ENCODE peak calls at places on chromosomes 2 and 18, in eight cellular contexts. P, B, X, D, S, F, O and J are unnamed samples.

GRCh38 chr18:77658309-77658681 is 408.6 kb downstream of the GALR1 start:
- DNase-seq in B (no peak), S (no peak), O (no peak), X (no peak), P (no peak), F (no peak), D (no peak), J (no peak)

GRCh38 chr18:74288730-74289129 is 3.0 kb downstream of the CYB5A start:
- DNase-seq in B (no peak), F (no peak), P (no peak), S (no peak), D (no peak), X (no peak), O (no peak), J (peak)

GRCh38 chr2:88016948-88017779 is 817 bp upstream of the RNU2-63P start:
- DNase-seq in X (peak), B (no peak), S (no peak), O (no peak), F (no peak), P (no peak), D (peak), J (peak)

GRCh38 chr2:127588241-127588640 is 52.8 kb downstream of the MYO7B start:
- DNase-seq in X (no peak), S (no peak), F (no peak), D (no peak), B (no peak), P (no peak), O (no peak), J (no peak)

GRCh38 chr2:10497797-10498251 is 49.7 kb upstream of the ODC1 start:
- DNase-seq in F (peak), D (peak), O (no peak), B (peak), S (peak), P (no peak), X (peak), J (peak)

GRCh38 chr18:22020127-22020866 is 149.1 kb upstream of the GATA6 start:
- DNase-seq in X (peak), O (no peak), D (no peak), P (no peak), F (no peak), B (no peak), S (no peak), J (no peak)

GRCh38 chr18:37604032-37604431 is 38.4 kb upstream of the CELF4 start:
- DNase-seq in O (no peak), F (no peak), X (no peak), S (no peak), B (no peak), P (no peak), D (no peak), J (no peak)

GRCh38 chr2:28716265-28716865 is 35.3 kb upstream of the PPP1CB start:
- DNase-seq in F (peak), P (peak), O (peak), D (peak), S (peak), X (peak), B (peak), J (peak)

GRCh38 chr2:240604291-240604938 is 17.9 kb downstream of the CAPN10 start:
- DNase-seq in F (peak), B (peak), D (peak), O (peak), P (peak), S (peak), X (peak), J (peak)

GRCh38 chr2:128392207-128392606 is 73.5 kb upstream of the HS6ST1 start:
- DNase-seq in F (no peak), X (no peak), S (no peak), D (no peak), O (no peak), B (no peak), P (no peak), J (no peak)

GRCh38 chr2:129775941-129776653 is 203.4 kb upstream of the RAB6C start:
- DNase-seq in B (no peak), F (no peak), S (no peak), X (no peak), D (no peak), P (no peak), O (no peak), J (no peak)

GRCh38 chr2:186530314-186530713 is 44.3 kb downstream of the ZC3H15 start:
- DNase-seq in D (no peak), O (no peak), P (no peak), S (no peak), X (no peak), B (no peak), F (no peak), J (no peak)

DNA sequence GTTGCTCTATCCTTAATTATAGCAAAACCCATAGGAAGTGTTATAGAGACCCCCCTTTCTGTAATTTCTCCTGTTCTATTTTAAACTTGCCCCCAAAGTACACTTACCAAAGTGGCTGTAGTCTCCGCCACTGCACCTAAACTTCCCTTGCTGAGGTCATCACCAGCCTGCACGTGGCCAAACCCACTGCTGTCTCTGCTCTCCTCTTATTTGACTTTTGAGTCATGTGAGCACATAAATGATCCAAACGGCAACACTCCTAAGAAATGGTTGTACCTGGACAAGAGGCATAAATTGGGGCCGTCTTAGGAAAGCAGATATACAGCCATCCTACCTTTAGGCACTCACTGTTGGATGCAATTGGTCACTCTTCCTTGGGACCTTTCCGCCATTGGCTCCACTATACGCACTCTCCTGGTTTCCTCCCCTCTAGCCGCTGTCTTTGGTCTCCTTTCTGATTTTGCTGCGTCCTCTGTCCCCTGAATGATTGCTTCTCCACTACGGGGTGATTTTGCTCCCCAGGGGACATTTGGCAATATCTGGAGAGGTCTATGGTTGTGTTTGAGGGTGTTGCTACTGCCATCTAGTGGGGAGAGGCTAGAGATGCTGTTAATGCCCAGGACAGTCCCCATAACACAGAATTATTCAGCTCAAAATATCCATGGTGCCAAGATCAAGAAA is 19.2 kb upstream of the IL36G start:
- DNase-seq in X (peak), O (no peak), B (peak), F (peak), P (no peak), D (no peak), S (peak), J (peak)
- TF ChIP-seq CTCF in X (peak), O (peak), B (peak), F (peak), P (no peak), D (peak), S (peak), J (peak)

GRCh38 chr2:201136889-201137321 is 20.9 kb downstream of the CFLAR start:
- DNase-seq in F (no peak), B (no peak), O (no peak), S (no peak), X (no peak), P (no peak), D (no peak), J (no peak)
- H3K4me3 ChIP-seq in F (no peak), B (no peak), O (no peak), S (no peak), X (no peak), P (no peak), D (no peak), J (no peak)

DNA sequence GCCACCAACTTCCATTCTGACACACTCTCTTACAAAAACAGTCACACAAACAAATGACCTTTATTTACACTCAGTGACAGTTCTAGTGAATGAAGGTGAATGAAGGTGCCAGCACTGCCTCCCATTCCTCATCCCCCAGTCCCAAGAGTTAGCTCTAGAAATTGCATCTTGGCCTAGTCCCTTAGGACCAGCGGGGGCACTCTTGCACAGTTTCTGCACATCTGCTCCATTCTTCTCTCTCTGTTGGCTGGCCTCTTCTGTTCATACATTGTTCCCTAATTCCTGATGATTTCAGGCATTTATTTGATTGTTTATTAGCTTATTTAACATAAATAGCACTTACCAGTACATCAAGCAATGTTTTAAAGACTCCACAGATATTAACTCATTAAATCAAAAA is 30.9 kb downstream of the GAREM1 start:
- DNase-seq in S (no peak), P (no peak), O (no peak), X (no peak), F (no peak), B (no peak), D (peak), J (no peak)
- TF ChIP-seq CTCF in S (peak), P (no peak), O (no peak), X (peak), F (peak), B (peak), D (peak), J (peak)

GRCh38 chr2:183037281-183037659 is 987 bp downstream of the NCKAP1 start:
- DNase-seq in F (peak), P (no peak), X (no peak), D (no peak), S (peak), O (no peak), B (peak), J (peak)

GRCh38 chr2:183035954-183036669 is 2.1 kb downstream of the NCKAP1 start:
- DNase-seq in D (no peak), O (no peak), P (no peak), F (no peak), X (no peak), S (no peak), B (no peak), J (no peak)

GRCh38 chr2:183034806-183035205 is 3.5 kb downstream of the NCKAP1 start:
- DNase-seq in O (no peak), X (no peak), D (no peak), F (peak), B (peak), S (peak), P (no peak), J (peak)

GRCh38 chr2:183033951-183034350 is 4.3 kb downstream of the NCKAP1 start:
- DNase-seq in S (no peak), O (no peak), X (no peak), P (no peak), D (no peak), B (no peak), F (no peak), J (no peak)

DNA sequence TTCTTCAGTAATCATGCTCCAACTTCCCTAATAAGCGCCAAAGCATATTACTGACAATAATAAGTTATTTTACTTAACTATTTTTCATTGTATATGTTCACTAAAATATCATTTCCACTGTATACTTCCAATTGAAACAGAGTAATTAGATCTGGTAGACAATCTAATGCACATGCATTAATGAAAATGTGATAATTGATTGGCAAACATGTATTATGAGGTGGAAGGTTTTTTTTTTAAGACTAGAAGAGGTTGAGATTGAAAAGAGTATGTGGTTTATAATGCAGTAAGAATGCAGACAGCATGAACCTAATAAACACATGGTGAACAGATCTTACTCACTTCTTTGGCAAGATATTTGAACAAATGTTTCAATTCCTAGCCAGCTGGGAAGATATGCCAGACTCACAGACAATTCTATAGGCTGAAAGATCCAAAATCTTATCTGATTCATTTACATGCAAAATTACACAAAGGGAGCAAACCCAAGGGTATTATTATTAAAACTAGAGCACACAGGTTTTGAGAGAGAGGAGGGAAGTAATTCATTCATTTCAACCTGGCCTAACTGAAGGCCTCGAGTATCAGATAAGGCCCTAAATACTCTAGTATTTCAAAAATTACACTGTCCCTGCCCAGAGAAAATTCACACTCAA is 2.8 kb downstream of the NCKAP1 start:
- DNase-seq in X (no peak), P (no peak), B (peak), S (peak), O (no peak), D (no peak), F (peak), J (peak)
- H3K4me3 ChIP-seq in X (no peak), P (peak), B (peak), S (peak), O (peak), D (no peak), F (peak), J (peak)

DNA sequence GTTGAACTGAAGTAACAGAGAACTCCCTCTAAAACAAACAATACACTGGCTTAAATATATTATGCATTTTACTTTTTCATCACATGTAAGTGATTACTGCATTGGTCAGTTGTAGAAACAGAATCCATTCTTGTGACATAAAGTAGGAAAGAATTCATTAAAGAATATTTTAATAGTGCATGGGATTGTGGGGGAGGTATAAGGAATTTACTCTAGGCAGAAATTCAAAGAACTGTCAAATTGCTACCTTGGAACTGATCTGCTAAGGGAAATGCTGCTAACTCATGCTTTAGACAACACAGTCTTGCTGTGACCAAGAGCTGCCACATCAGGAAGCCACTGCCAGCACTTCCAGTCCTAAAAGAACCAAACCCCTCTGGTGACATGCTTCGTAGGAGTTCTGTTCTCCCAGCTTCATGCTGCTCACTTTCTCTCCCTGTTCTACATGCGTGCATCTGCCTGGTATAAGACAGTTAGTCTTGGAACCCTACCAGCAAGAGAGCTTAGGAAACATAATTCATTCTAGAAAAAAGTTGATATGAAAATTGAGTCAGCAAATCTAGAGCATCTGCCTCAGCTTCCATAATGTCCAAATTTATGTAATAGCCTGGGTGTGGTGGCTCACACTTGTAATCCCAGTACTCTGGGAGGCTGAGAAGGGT is 1137.7 kb upstream of the NXPH2 start:
- DNase-seq in X (no peak), P (no peak), B (no peak), S (peak), O (no peak), D (no peak), F (no peak), J (no peak)
- TF ChIP-seq CTCF in X (no peak), P (no peak), B (no peak), S (no peak), O (no peak), D (no peak), F (no peak), J (no peak)

DNA sequence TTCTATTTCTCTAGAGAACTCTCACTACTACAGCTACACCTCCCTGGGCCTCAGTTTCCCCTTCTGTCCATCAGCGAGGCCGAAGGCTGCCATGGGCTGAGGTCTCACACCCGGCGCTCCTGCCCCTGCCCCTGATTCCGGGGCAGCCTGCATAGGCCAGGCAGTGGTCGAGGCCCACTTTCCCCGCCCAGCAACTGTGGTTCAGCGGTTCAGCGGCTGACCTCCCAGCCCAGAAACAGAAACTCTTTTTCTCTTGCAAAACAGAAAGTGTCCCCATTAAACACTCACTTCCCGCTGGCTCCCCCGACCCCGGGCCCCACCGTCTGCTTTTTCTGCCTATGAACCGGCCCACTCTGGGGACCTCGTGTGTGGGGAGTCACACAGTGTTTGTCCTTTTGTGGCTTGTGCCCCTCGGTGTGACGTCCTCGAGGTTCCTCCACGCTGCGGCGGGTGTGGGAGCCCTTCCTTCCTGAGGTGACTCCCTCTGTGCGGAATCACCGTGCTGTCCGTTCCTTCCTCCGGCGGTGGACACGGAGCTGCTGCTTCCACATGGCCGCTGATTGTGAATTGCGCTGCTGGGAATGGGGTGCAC is 16.0 kb downstream of the PDCD1 start:
- DNase-seq in D (peak), B (no peak), F (no peak), S (no peak), O (no peak), X (peak), P (no peak), J (no peak)
- H3K4me3 ChIP-seq in D (no peak), B (no peak), F (no peak), S (no peak), O (peak), X (no peak), P (no peak), J (no peak)